ENCODE peak calls at places on chromosomes 1 and 21, in nine cellular contexts. One of them, this sample, is unnamed. For H3K27me3 and H3K36me3, the result is how much of the 10 kb centered on the place peaks cover.

GRCh38 chr1:172790245-172790644 is 131.3 kb downstream of the FASLG start:
- DNase-seq in NT2/D1: no peak
- DNase-seq in trophoblast cell: no peak
- DNase-seq in Panc1: no peak
- DNase-seq in CD8-positive, alpha-beta memory T cell: no peak
- DNase-seq in upper lobe of right lung: no peak
- DNase-seq in vagina: no peak
- DNase-seq in neural progenitor cell: no peak
- DNase-seq in bronchial epithelial cell: no peak
- DNase-seq in this sample: no peak

GRCh38 chr1:18934205-18935000 is 22.1 kb downstream of the IFFO2 start:
- DNase-seq in NT2/D1: no peak
- DNase-seq in trophoblast cell: no peak
- DNase-seq in Panc1: no peak
- DNase-seq in CD8-positive, alpha-beta memory T cell: no peak
- DNase-seq in upper lobe of right lung: no peak
- DNase-seq in vagina: no peak
- DNase-seq in neural progenitor cell: no peak
- DNase-seq in bronchial epithelial cell: no peak
- DNase-seq in this sample: no peak

GRCh38 chr1:63262148-63262770 is 60.1 kb upstream of the FOXD3 start:
- DNase-seq in NT2/D1: no peak
- DNase-seq in trophoblast cell: peak
- DNase-seq in Panc1: no peak
- DNase-seq in CD8-positive, alpha-beta memory T cell: no peak
- DNase-seq in upper lobe of right lung: no peak
- DNase-seq in vagina: no peak
- DNase-seq in neural progenitor cell: no peak
- DNase-seq in bronchial epithelial cell: no peak
- DNase-seq in this sample: no peak

GRCh38 chr1:200874694-200875093 is 1.9 kb downstream of the GPR25 start:
- DNase-seq in NT2/D1: no peak
- DNase-seq in trophoblast cell: no peak
- DNase-seq in Panc1: no peak
- DNase-seq in CD8-positive, alpha-beta memory T cell: no peak
- DNase-seq in upper lobe of right lung: no peak
- DNase-seq in vagina: no peak
- DNase-seq in neural progenitor cell: no peak
- DNase-seq in bronchial epithelial cell: no peak
- DNase-seq in this sample: no peak

GRCh38 chr1:154803203-154803920 is 66.7 kb downstream of the KCNN3 start:
- DNase-seq in NT2/D1: no peak
- DNase-seq in trophoblast cell: no peak
- DNase-seq in Panc1: no peak
- DNase-seq in CD8-positive, alpha-beta memory T cell: no peak
- DNase-seq in upper lobe of right lung: no peak
- DNase-seq in vagina: no peak
- DNase-seq in neural progenitor cell: no peak
- DNase-seq in bronchial epithelial cell: no peak
- DNase-seq in this sample: no peak

GRCh38 chr1:200998323-200998722 is 25.2 kb downstream of the KIF21B start:
- DNase-seq in NT2/D1: no peak
- DNase-seq in trophoblast cell: no peak
- DNase-seq in Panc1: no peak
- DNase-seq in CD8-positive, alpha-beta memory T cell: no peak
- DNase-seq in upper lobe of right lung: no peak
- DNase-seq in vagina: no peak
- DNase-seq in neural progenitor cell: no peak
- DNase-seq in bronchial epithelial cell: no peak
- DNase-seq in this sample: no peak

GRCh38 chr1:214122110-214122509 is 134.3 kb downstream of the PROX1 start:
- DNase-seq in NT2/D1: no peak
- DNase-seq in trophoblast cell: no peak
- DNase-seq in Panc1: no peak
- DNase-seq in CD8-positive, alpha-beta memory T cell: no peak
- DNase-seq in upper lobe of right lung: no peak
- DNase-seq in vagina: no peak
- DNase-seq in neural progenitor cell: no peak
- DNase-seq in bronchial epithelial cell: no peak
- DNase-seq in this sample: no peak

GRCh38 chr21:41634211-41634694 is 126.3 kb upstream of the TMPRSS2 start:
- DNase-seq in NT2/D1: peak
- DNase-seq in trophoblast cell: peak
- DNase-seq in Panc1: no peak
- DNase-seq in CD8-positive, alpha-beta memory T cell: no peak
- DNase-seq in upper lobe of right lung: peak
- DNase-seq in vagina: no peak
- DNase-seq in neural progenitor cell: no peak
- DNase-seq in bronchial epithelial cell: peak
- DNase-seq in this sample: peak

GRCh38 chr21:46144464-46145070 is 10.8 kb downstream of the FTCD start:
- DNase-seq in NT2/D1: no peak
- DNase-seq in trophoblast cell: no peak
- DNase-seq in Panc1: no peak
- DNase-seq in CD8-positive, alpha-beta memory T cell: no peak
- DNase-seq in upper lobe of right lung: no peak
- DNase-seq in vagina: no peak
- DNase-seq in neural progenitor cell: no peak
- DNase-seq in bronchial epithelial cell: no peak
- DNase-seq in this sample: no peak

GRCh38 chr1:246492611-246493245 is 14.4 kb downstream of the SMYD3 start:
- DNase-seq in NT2/D1: peak
- DNase-seq in trophoblast cell: peak
- DNase-seq in Panc1: peak
- DNase-seq in CD8-positive, alpha-beta memory T cell: no peak
- DNase-seq in upper lobe of right lung: peak
- DNase-seq in vagina: no peak
- DNase-seq in neural progenitor cell: peak
- DNase-seq in bronchial epithelial cell: peak
- DNase-seq in this sample: peak

GRCh38 chr1:54053745-54054437 is 483 bp downstream of the TCEANC2 start:
- DNase-seq in NT2/D1: peak
- DNase-seq in trophoblast cell: peak
- DNase-seq in Panc1: no peak
- DNase-seq in CD8-positive, alpha-beta memory T cell: no peak
- DNase-seq in upper lobe of right lung: no peak
- DNase-seq in vagina: no peak
- DNase-seq in neural progenitor cell: peak
- DNase-seq in bronchial epithelial cell: peak
- DNase-seq in this sample: no peak

GRCh38 chr1:156033011-156033410 is 12.3 kb upstream of the SSR2 start:
- DNase-seq in NT2/D1: no peak
- DNase-seq in trophoblast cell: no peak
- DNase-seq in Panc1: no peak
- DNase-seq in CD8-positive, alpha-beta memory T cell: no peak
- DNase-seq in upper lobe of right lung: no peak
- DNase-seq in vagina: no peak
- DNase-seq in neural progenitor cell: no peak
- DNase-seq in bronchial epithelial cell: no peak
- DNase-seq in this sample: no peak

GRCh38 chr1:193581338-193581737 is 394.9 kb upstream of the B3GALT2 start:
- DNase-seq in NT2/D1: no peak
- DNase-seq in trophoblast cell: no peak
- DNase-seq in Panc1: no peak
- DNase-seq in CD8-positive, alpha-beta memory T cell: no peak
- DNase-seq in upper lobe of right lung: no peak
- DNase-seq in vagina: no peak
- DNase-seq in neural progenitor cell: no peak
- DNase-seq in bronchial epithelial cell: no peak
- DNase-seq in this sample: no peak

GRCh38 chr1:204348722-204349121 is 11.0 kb downstream of the PLEKHA6 start:
- DNase-seq in NT2/D1: no peak
- DNase-seq in trophoblast cell: no peak
- DNase-seq in Panc1: no peak
- DNase-seq in CD8-positive, alpha-beta memory T cell: no peak
- DNase-seq in upper lobe of right lung: no peak
- DNase-seq in vagina: no peak
- DNase-seq in neural progenitor cell: peak
- DNase-seq in bronchial epithelial cell: no peak
- DNase-seq in this sample: peak

GRCh38 chr1:235093013-235093618 is 35.5 kb downstream of the TOMM20 start:
- DNase-seq in NT2/D1: peak
- DNase-seq in trophoblast cell: peak
- DNase-seq in Panc1: no peak
- DNase-seq in CD8-positive, alpha-beta memory T cell: no peak
- DNase-seq in upper lobe of right lung: peak
- DNase-seq in vagina: no peak
- DNase-seq in neural progenitor cell: peak
- DNase-seq in bronchial epithelial cell: peak
- DNase-seq in this sample: peak

GRCh38 chr1:156146006-156146748 is 7.2 kb upstream of the SEMA4A start:
- DNase-seq in NT2/D1: no peak
- DNase-seq in trophoblast cell: peak
- DNase-seq in Panc1: peak
- DNase-seq in CD8-positive, alpha-beta memory T cell: peak
- DNase-seq in upper lobe of right lung: peak
- DNase-seq in vagina: no peak
- DNase-seq in neural progenitor cell: peak
- DNase-seq in bronchial epithelial cell: peak
- DNase-seq in this sample: peak

GRCh38 chr1:12015001-12015491 is 4.3 kb upstream of the MIIP start:
- DNase-seq in NT2/D1: no peak
- DNase-seq in trophoblast cell: peak
- DNase-seq in Panc1: no peak
- DNase-seq in CD8-positive, alpha-beta memory T cell: no peak
- DNase-seq in upper lobe of right lung: no peak
- DNase-seq in vagina: no peak
- DNase-seq in neural progenitor cell: no peak
- DNase-seq in bronchial epithelial cell: peak
- DNase-seq in this sample: no peak

GRCh38 chr1:16078925-16079656 is 5.6 kb upstream of the FAM131C start:
- DNase-seq in NT2/D1: peak
- DNase-seq in trophoblast cell: peak
- DNase-seq in Panc1: peak
- DNase-seq in CD8-positive, alpha-beta memory T cell: peak
- DNase-seq in upper lobe of right lung: peak
- DNase-seq in vagina: no peak
- DNase-seq in neural progenitor cell: peak
- DNase-seq in bronchial epithelial cell: peak
- DNase-seq in this sample: peak
- H3K27me3 ChIP-seq in NT2/D1: under half
- H3K27me3 ChIP-seq in trophoblast cell: under half
- H3K27me3 ChIP-seq in Panc1: under half
- H3K27me3 ChIP-seq in CD8-positive, alpha-beta memory T cell: under half
- H3K27me3 ChIP-seq in upper lobe of right lung: under half
- H3K27me3 ChIP-seq in vagina: under half
- H3K27me3 ChIP-seq in neural progenitor cell: under half
- H3K27me3 ChIP-seq in bronchial epithelial cell: under half
- H3K27me3 ChIP-seq in this sample: under half

DNA sequence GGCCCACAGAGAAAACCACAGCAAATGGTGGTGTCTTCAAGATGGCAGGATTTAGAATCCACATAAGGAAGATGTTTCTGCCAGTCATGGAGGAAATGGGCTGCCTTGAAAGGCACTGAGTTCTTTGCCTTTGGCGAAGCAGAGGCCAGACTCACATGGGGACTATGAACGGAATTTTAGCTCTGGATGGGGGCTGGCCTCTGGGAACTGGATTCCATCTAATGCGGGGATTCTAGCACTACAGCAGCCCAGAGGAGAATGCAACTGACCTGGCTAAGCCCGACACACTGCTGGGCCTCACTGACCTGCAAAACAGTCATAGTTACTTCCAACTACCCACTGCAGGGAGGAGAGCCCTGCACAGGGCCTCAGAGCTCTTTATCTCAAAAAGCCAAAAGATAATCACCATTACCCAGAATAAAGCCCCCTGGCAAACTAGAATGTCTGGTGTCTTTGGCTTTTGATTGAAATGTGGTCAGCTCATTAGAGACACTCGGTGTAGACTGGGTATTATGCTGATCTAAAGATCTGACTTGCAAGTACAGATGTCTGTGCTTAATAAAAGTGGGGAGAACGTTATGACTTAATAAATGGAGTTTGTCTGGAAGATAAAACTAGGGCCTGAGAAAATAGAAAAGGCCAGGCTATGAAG is 11.6 kb downstream of the HCRTR1 start:
- DNase-seq in NT2/D1: no peak
- DNase-seq in trophoblast cell: peak
- DNase-seq in Panc1: no peak
- DNase-seq in CD8-positive, alpha-beta memory T cell: no peak
- DNase-seq in upper lobe of right lung: no peak
- DNase-seq in vagina: no peak
- DNase-seq in neural progenitor cell: no peak
- DNase-seq in bronchial epithelial cell: no peak
- DNase-seq in this sample: no peak
- H3K36me3 ChIP-seq in NT2/D1: half or more
- H3K36me3 ChIP-seq in trophoblast cell: under half
- H3K36me3 ChIP-seq in Panc1: under half
- H3K36me3 ChIP-seq in CD8-positive, alpha-beta memory T cell: under half
- H3K36me3 ChIP-seq in upper lobe of right lung: half or more
- H3K36me3 ChIP-seq in vagina: under half
- H3K36me3 ChIP-seq in neural progenitor cell: under half
- H3K36me3 ChIP-seq in bronchial epithelial cell: under half
- H3K36me3 ChIP-seq in this sample: under half

GRCh38 chr1:20727746-20728316 is 4.7 kb downstream of the SH2D5 start:
- DNase-seq in NT2/D1: no peak
- DNase-seq in trophoblast cell: peak
- DNase-seq in Panc1: no peak
- DNase-seq in CD8-positive, alpha-beta memory T cell: peak
- DNase-seq in upper lobe of right lung: peak
- DNase-seq in vagina: peak
- DNase-seq in neural progenitor cell: peak
- DNase-seq in bronchial epithelial cell: no peak
- DNase-seq in this sample: peak

GRCh38 chr1:20729155-20729931 is 3.2 kb downstream of the SH2D5 start:
- DNase-seq in NT2/D1: no peak
- DNase-seq in trophoblast cell: no peak
- DNase-seq in Panc1: no peak
- DNase-seq in CD8-positive, alpha-beta memory T cell: peak
- DNase-seq in upper lobe of right lung: peak
- DNase-seq in vagina: peak
- DNase-seq in neural progenitor cell: no peak
- DNase-seq in bronchial epithelial cell: no peak
- DNase-seq in this sample: peak

GRCh38 chr1:20726932-20727745 is 5.4 kb downstream of the SH2D5 start:
- DNase-seq in NT2/D1: no peak
- DNase-seq in trophoblast cell: no peak
- DNase-seq in Panc1: no peak
- DNase-seq in CD8-positive, alpha-beta memory T cell: peak
- DNase-seq in upper lobe of right lung: peak
- DNase-seq in vagina: peak
- DNase-seq in neural progenitor cell: no peak
- DNase-seq in bronchial epithelial cell: no peak
- DNase-seq in this sample: peak

GRCh38 chr1:20729990-20730689 is 2.4 kb downstream of the SH2D5 start:
- DNase-seq in NT2/D1: no peak
- DNase-seq in trophoblast cell: no peak
- DNase-seq in Panc1: no peak
- DNase-seq in CD8-positive, alpha-beta memory T cell: peak
- DNase-seq in upper lobe of right lung: peak
- DNase-seq in vagina: no peak
- DNase-seq in neural progenitor cell: no peak
- DNase-seq in bronchial epithelial cell: no peak
- DNase-seq in this sample: peak

GRCh38 chr1:20728371-20729154 is 3.9 kb downstream of the SH2D5 start:
- DNase-seq in NT2/D1: no peak
- DNase-seq in trophoblast cell: peak
- DNase-seq in Panc1: no peak
- DNase-seq in CD8-positive, alpha-beta memory T cell: peak
- DNase-seq in upper lobe of right lung: peak
- DNase-seq in vagina: no peak
- DNase-seq in neural progenitor cell: no peak
- DNase-seq in bronchial epithelial cell: no peak
- DNase-seq in this sample: peak
- H3K4me3 ChIP-seq in NT2/D1: no peak
- H3K4me3 ChIP-seq in trophoblast cell: no peak
- H3K4me3 ChIP-seq in Panc1: no peak
- H3K4me3 ChIP-seq in CD8-positive, alpha-beta memory T cell: no peak
- H3K4me3 ChIP-seq in upper lobe of right lung: no peak
- H3K4me3 ChIP-seq in vagina: no peak
- H3K4me3 ChIP-seq in neural progenitor cell: no peak
- H3K4me3 ChIP-seq in bronchial epithelial cell: no peak
- H3K4me3 ChIP-seq in this sample: no peak

GRCh38 chr1:40784771-40785151 is 1.2 kb downstream of the KCNQ4 start:
- DNase-seq in NT2/D1: no peak
- DNase-seq in trophoblast cell: no peak
- DNase-seq in Panc1: no peak
- DNase-seq in CD8-positive, alpha-beta memory T cell: no peak
- DNase-seq in upper lobe of right lung: no peak
- DNase-seq in vagina: no peak
- DNase-seq in neural progenitor cell: no peak
- DNase-seq in bronchial epithelial cell: no peak
- DNase-seq in this sample: no peak
- H3K27me3 ChIP-seq in NT2/D1: half or more
- H3K27me3 ChIP-seq in trophoblast cell: under half
- H3K27me3 ChIP-seq in Panc1: under half
- H3K27me3 ChIP-seq in CD8-positive, alpha-beta memory T cell: under half
- H3K27me3 ChIP-seq in upper lobe of right lung: under half
- H3K27me3 ChIP-seq in vagina: under half
- H3K27me3 ChIP-seq in neural progenitor cell: half or more
- H3K27me3 ChIP-seq in bronchial epithelial cell: under half
- H3K27me3 ChIP-seq in this sample: half or more